ENCODE peak calls at places on chromosome 17, in four cellular contexts. K is SW 1271, D is activated T-cell treated with anti-CD3 and anti-CD28 coated beads for 1 hour, H is small intestine. T is an unnamed sample.

GRCh38 chr17:59094921-59095530 is 11.7 kb downstream of the TRIM37 start:
- DNase-seq in K (no peak), H (peak), D (no peak), T (no peak)

GRCh38 chr17:33924105-33924504 is 331.0 kb upstream of the CCL2 start:
- DNase-seq in H (no peak), K (no peak), D (no peak), T (no peak)

GRCh38 chr17:58756246-58757161 is 850 bp downstream of the PPM1E start:
- DNase-seq in H (no peak), K (no peak), D (no peak), T (no peak)

GRCh38 chr17:19386974-19387920 is at the start of gene MFAP4:
- DNase-seq in D (no peak), H (no peak), K (no peak), T (no peak)

GRCh38 chr17:2084129-2084765 is 29.3 kb downstream of the HIC1 start:
- DNase-seq in K (peak), D (no peak), H (peak), T (no peak)

GRCh38 chr17:77738666-77739531 is 219.6 kb upstream of the TNRC6C start:
- DNase-seq in K (no peak), D (no peak), H (no peak), T (no peak)

GRCh38 chr17:58679263-58680037 is 12.4 kb downstream of the TEX14 start:
- DNase-seq in D (no peak), H (no peak), K (no peak), T (no peak)

GRCh38 chr17:1709403-1709891 is 730 bp downstream of the TLCD2 start:
- DNase-seq in H (peak), D (no peak), K (no peak), T (no peak)

GRCh38 chr17:60311186-60311585 is 80.7 kb downstream of the USP32 start:
- DNase-seq in D (no peak), H (no peak), K (no peak), T (no peak)

GRCh38 chr17:57939797-57940196 is 15.4 kb downstream of the CUEDC1 start:
- DNase-seq in H (peak), K (no peak), D (no peak), T (no peak)

GRCh38 chr17:35713069-35713728 is 18.2 kb upstream of the RASL10B start:
- DNase-seq in H (peak), K (no peak), D (no peak), T (no peak)

GRCh38 chr17:7314719-7315569 is at the start of gene GPS2:
- DNase-seq in D (peak), H (peak), K (peak), T (peak)

GRCh38 chr17:64022631-64023063 is 2.2 kb upstream of the ICAM2 start:
- DNase-seq in H (no peak), K (no peak), D (no peak), T (no peak)

GRCh38 chr17:81242421-81243332 is 3.6 kb downstream of the NDUFAF8 start:
- DNase-seq in K (no peak), D (no peak), H (no peak), T (no peak)

GRCh38 chr17:65677932-65678331 is 116.5 kb upstream of the AXIN2 start:
- DNase-seq in D (no peak), K (no peak), H (no peak), T (no peak)

GRCh38 chr17:75319818-75320691 is 30.8 kb upstream of the SLC25A19 start:
- DNase-seq in K (no peak), D (no peak), H (no peak), T (no peak)

GRCh38 chr17:32876414-32877163 is at the start of gene MYO1D:
- DNase-seq in D (peak), K (no peak), H (peak), T (peak)

GRCh38 chr17:64157669-64158180 is 27.8 kb upstream of the ERN1 start:
- DNase-seq in D (no peak), K (no peak), H (no peak), T (no peak)

GRCh38 chr17:79478841-79479240 is 132.0 kb downstream of the RBFOX3 start:
- DNase-seq in H (no peak), D (no peak), K (no peak), T (no peak)